ENCODE peak calls at places on chromosomes 12 and 14, in ten cellular contexts. I, P, G, S, U, E, Q, O, D and C are unnamed samples.

GRCh38 chr12:85949253-85949652 is 75.2 kb downstream of the NTS start:
- DNase-seq in D (no peak), P (no peak), I (no peak), G (peak), U (no peak), O (no peak), E (no peak), Q (no peak), S (no peak), C (no peak)

GRCh38 chr12:94644622-94645021 is 5.7 kb downstream of the TMCC3 start:
- DNase-seq in G (no peak), D (no peak), E (no peak), U (no peak), S (peak), O (no peak), Q (no peak), I (peak), P (no peak), C (no peak)

GRCh38 chr14:64937821-64938193 is 4.7 kb downstream of the GPX2 start:
- DNase-seq in I (no peak), U (peak), P (no peak), E (peak), D (no peak), G (no peak), S (no peak), Q (no peak), O (no peak), C (no peak)

GRCh38 chr12:132953163-132953425 is 3.0 kb downstream of the ZNF605 start:
- DNase-seq in S (no peak), P (no peak), O (no peak), I (no peak), Q (no peak), G (no peak), U (no peak), E (peak), D (no peak), C (no peak)

GRCh38 chr14:100409016-100409385 is 85.9 kb downstream of the SLC25A47 start:
- DNase-seq in G (no peak), U (no peak), O (no peak), I (no peak), P (no peak), D (no peak), S (no peak), Q (no peak), E (no peak), C (no peak)

GRCh38 chr12:104603545-104603973 is 146.8 kb downstream of the CHST11 start:
- DNase-seq in G (no peak), Q (no peak), E (no peak), D (no peak), P (no peak), U (no peak), I (no peak), S (no peak), O (no peak), C (no peak)

GRCh38 chr14:100709252-100709955 is 17.3 kb upstream of the DLK1 start:
- DNase-seq in U (peak), G (no peak), I (no peak), S (no peak), Q (peak), E (no peak), D (peak), O (no peak), P (no peak), C (no peak)

GRCh38 chr14:103442288-103442687 is 57.1 kb downstream of the MARK3 start:
- DNase-seq in P (no peak), Q (no peak), E (no peak), I (no peak), D (no peak), U (no peak), O (no peak), S (no peak), G (no peak), C (no peak)

GRCh38 chr14:106845286-106846087 is 1319.1 kb downstream of the TMEM121 start:
- DNase-seq in I (no peak), G (no peak), P (peak), O (peak), S (peak), U (no peak), Q (peak), D (no peak), E (no peak), C (peak)

GRCh38 chr12:6582196-6582595 is 14.1 kb upstream of the NOP2 start:
- DNase-seq in Q (no peak), U (no peak), G (no peak), E (no peak), D (no peak), O (no peak), S (no peak), P (no peak), I (no peak), C (no peak)

GRCh38 chr14:33210304-33210703 is 271.6 kb downstream of the NPAS3 start:
- DNase-seq in E (no peak), G (no peak), S (no peak), Q (no peak), U (peak), D (peak), I (no peak), O (no peak), P (no peak), C (no peak)

GRCh38 chr12:11621797-11622423 is 27.6 kb upstream of the ETV6 start:
- DNase-seq in E (no peak), I (peak), U (no peak), P (peak), S (no peak), D (no peak), G (peak), O (no peak), Q (no peak), C (no peak)

GRCh38 chr12:3150820-3151590 is 73.8 kb downstream of the TSPAN9 start:
- DNase-seq in Q (no peak), D (no peak), P (no peak), O (no peak), U (peak), S (no peak), I (no peak), G (peak), E (no peak), C (no peak)

GRCh38 chr12:4191642-4192041 is 81.9 kb upstream of the CCND2 start:
- DNase-seq in P (no peak), Q (no peak), O (no peak), S (peak), D (no peak), E (no peak), G (no peak), I (no peak), U (no peak), C (peak)

GRCh38 chr12:13097526-13097925 is 5.9 kb downstream of the GSG1 start:
- DNase-seq in P (no peak), O (no peak), Q (peak), S (no peak), I (no peak), E (no peak), U (no peak), G (no peak), D (no peak), C (no peak)

GRCh38 chr14:26068060-26068459 is 529.8 kb downstream of the NOVA1 start:
- DNase-seq in Q (no peak), D (no peak), U (no peak), E (no peak), O (no peak), P (no peak), S (no peak), I (no peak), G (no peak), C (no peak)

GRCh38 chr14:74510211-74510931 is 16.8 kb downstream of the ISCA2 start:
- DNase-seq in G (peak), Q (peak), I (peak), P (no peak), D (no peak), S (no peak), E (no peak), U (peak), O (no peak), C (no peak)

GRCh38 chr14:38721822-38722431 is 381.1 kb downstream of the SEC23A start:
- DNase-seq in Q (peak), U (peak), I (peak), E (no peak), D (no peak), S (peak), P (peak), O (peak), G (peak), C (peak)

GRCh38 chr14:75143761-75144527 is 17.1 kb upstream of the NEK9 start:
- DNase-seq in Q (no peak), O (no peak), D (no peak), S (no peak), E (no peak), P (no peak), U (no peak), G (no peak), I (no peak), C (no peak)

GRCh38 chr12:2958432-2959193 is 584 bp upstream of the TEAD4 start:
- DNase-seq in G (peak), E (no peak), S (no peak), I (peak), P (no peak), U (peak), D (peak), O (peak), Q (peak), C (no peak)

GRCh38 chr12:64580681-64581080 is 29.6 kb upstream of the RASSF3 start:
- DNase-seq in O (no peak), U (no peak), Q (no peak), S (no peak), P (no peak), E (no peak), G (no peak), I (no peak), D (no peak), C (no peak)

GRCh38 chr14:99838555-99839193 is 45.5 kb downstream of the EML1 start:
- DNase-seq in I (no peak), G (peak), U (peak), S (no peak), O (no peak), Q (no peak), P (no peak), D (no peak), E (no peak), C (no peak)

GRCh38 chr14:59691266-59691665 is 114.7 kb upstream of the CCDC175 start:
- DNase-seq in E (no peak), U (no peak), O (no peak), S (no peak), P (no peak), Q (no peak), D (no peak), I (no peak), G (no peak), C (no peak)

GRCh38 chr12:11920231-11920630 is 150.5 kb upstream of the BCL2L14 start:
- DNase-seq in S (no peak), D (no peak), Q (no peak), O (no peak), U (no peak), P (no peak), E (no peak), I (no peak), G (no peak), C (no peak)

GRCh38 chr12:40065636-40066035 is 40.2 kb downstream of the SLC2A13 start:
- DNase-seq in P (no peak), I (no peak), O (no peak), E (no peak), U (no peak), G (no peak), S (no peak), Q (no peak), D (no peak), C (no peak)

GRCh38 chr12:119989619-119990381 is 764 bp downstream of the BICDL1 start:
- DNase-seq in E (peak), G (peak), Q (peak), D (peak), U (peak), I (peak), P (peak), O (peak), S (peak), C (peak)

GRCh38 chr14:68510201-68510600 is 282.7 kb downstream of the ZFP36L1 start:
- DNase-seq in P (no peak), I (no peak), U (peak), Q (peak), S (no peak), E (peak), G (no peak), D (no peak), O (no peak), C (no peak)

GRCh38 chr14:55309761-55310365 is 38.6 kb downstream of the FBXO34 start:
- DNase-seq in Q (no peak), U (no peak), E (no peak), P (no peak), S (no peak), O (no peak), D (no peak), I (no peak), G (no peak), C (no peak)

GRCh38 chr14:87013583-87013982 is 979.4 kb downstream of the GALC start:
- DNase-seq in D (no peak), E (no peak), I (no peak), S (no peak), O (no peak), U (no peak), Q (no peak), P (no peak), G (no peak), C (no peak)

GRCh38 chr14:68589447-68590232 is 203.2 kb downstream of the ZFP36L1 start:
- DNase-seq in I (peak), O (no peak), E (no peak), U (peak), P (no peak), Q (peak), G (no peak), D (no peak), S (no peak), C (no peak)

GRCh38 chr12:87323369-87323768 is 705.8 kb downstream of the C12orf50 start:
- DNase-seq in I (no peak), E (no peak), P (no peak), S (no peak), U (no peak), O (no peak), Q (no peak), G (no peak), D (no peak), C (no peak)

GRCh38 chr12:75564398-75564797 is 53.0 kb upstream of the KRR1 start:
- DNase-seq in E (no peak), I (no peak), O (no peak), D (no peak), P (no peak), G (no peak), U (no peak), Q (no peak), S (no peak), C (no peak)

GRCh38 chr14:55832122-55832911 is 252.3 kb downstream of the KTN1 start:
- DNase-seq in P (no peak), O (no peak), Q (no peak), D (no peak), U (no peak), I (no peak), G (no peak), S (no peak), E (no peak), C (no peak)

GRCh38 chr12:122158700-122159285 is 15.2 kb downstream of the IL31 start:
- DNase-seq in S (no peak), Q (no peak), I (no peak), D (no peak), P (no peak), E (no peak), O (no peak), G (no peak), U (no peak), C (no peak)

GRCh38 chr14:99063620-99064225 is 208.3 kb downstream of the BCL11B start:
- DNase-seq in E (peak), I (no peak), U (no peak), P (no peak), D (no peak), O (no peak), S (no peak), G (peak), Q (no peak), C (no peak)

GRCh38 chr12:25253371-25254068 is 2.8 kb upstream of the KRAS start:
- DNase-seq in P (peak), O (no peak), U (no peak), S (no peak), D (no peak), G (no peak), E (no peak), Q (no peak), I (no peak), C (no peak)

GRCh38 chr14:30389134-30389900 is 169.6 kb upstream of the G2E3 start:
- DNase-seq in O (peak), I (no peak), U (no peak), G (no peak), E (no peak), P (no peak), Q (no peak), S (no peak), D (no peak), C (no peak)

GRCh38 chr12:95820096-95820703 is 29.6 kb upstream of the NTN4 start:
- DNase-seq in G (no peak), O (no peak), U (peak), P (no peak), Q (no peak), S (no peak), I (no peak), D (no peak), E (no peak), C (peak)

GRCh38 chr12:95810411-95810810 is 19.8 kb upstream of the NTN4 start:
- DNase-seq in S (no peak), E (no peak), U (no peak), O (no peak), G (no peak), Q (no peak), P (no peak), I (no peak), D (no peak), C (no peak)

DNA sequence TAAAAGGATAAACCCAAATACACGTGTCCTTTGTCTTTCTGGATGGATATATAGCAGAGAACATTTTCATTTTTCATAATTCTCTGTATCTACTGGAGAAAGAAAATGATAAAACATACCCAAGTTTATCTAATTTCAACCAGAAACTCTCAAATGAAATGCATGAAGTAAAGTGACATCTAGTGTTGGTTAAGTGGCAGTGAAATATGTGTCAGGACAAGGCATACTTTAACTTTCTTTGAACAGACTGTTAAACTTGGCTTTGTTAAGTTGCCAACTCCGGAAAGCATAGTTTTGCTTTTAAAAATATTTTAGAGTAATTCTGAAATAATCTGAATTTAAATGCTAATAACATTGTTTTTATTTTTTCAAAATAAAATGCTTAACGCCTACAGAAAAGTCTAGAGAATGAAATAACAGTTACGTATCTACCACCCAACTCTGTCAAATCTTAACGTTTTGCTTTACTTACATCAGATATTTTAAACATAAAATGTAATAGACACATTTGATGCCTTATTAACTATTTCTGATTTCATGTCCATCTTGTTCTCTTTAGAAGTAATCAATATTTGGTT is 25.2 kb upstream of the NTN4 start:
- DNase-seq in P (peak), I (no peak), D (no peak), O (no peak), Q (no peak), E (no peak), G (no peak), U (no peak), S (peak), C (peak)
- TF ChIP-seq CTCF in P (peak), I (peak), D (peak), O (peak), Q (peak), E (no peak), G (peak), U (peak), S (peak), C (peak)

GRCh38 chr12:97151481-97151880 is 244.4 kb downstream of the NEDD1 start:
- DNase-seq in P (no peak), S (no peak), E (no peak), D (no peak), G (no peak), U (no peak), I (no peak), Q (no peak), O (no peak), C (no peak)

DNA sequence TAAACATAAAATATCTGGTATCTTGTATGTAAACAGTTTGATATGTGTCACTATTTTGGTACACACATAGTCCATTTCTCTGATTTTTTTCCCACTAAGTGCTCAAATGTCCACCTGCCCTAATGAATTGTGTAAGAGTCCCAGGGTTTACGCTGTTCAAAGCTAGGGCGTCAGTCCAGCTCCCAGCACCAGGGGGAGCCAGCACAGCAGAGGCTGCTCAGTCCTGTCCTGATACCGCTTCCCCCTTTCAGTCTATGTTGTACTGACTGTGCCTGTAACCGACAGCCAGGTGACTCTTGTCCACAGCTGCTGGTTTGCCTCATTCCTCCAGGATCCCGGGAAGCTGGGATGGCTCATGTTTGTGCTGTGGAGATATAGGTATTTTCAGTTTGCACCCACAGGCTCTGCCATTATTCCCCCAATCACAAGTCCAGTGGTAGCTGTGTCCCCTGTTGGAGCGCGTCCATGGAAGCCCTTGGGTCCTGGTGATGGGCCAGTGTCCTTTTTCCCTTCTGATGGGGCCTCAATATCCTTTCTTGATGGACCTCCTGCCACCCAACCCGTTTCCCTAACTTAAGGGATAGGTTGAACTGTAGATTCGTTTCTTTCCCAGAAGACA is 242.0 kb downstream of the NEDD1 start:
- DNase-seq in O (peak), D (peak), U (peak), G (peak), E (no peak), P (peak), Q (no peak), I (no peak), S (peak), C (peak)
- TF ChIP-seq CTCF in O (peak), D (peak), U (peak), G (peak), E (no peak), P (peak), Q (no peak), I (peak), S (peak), C (peak)

DNA sequence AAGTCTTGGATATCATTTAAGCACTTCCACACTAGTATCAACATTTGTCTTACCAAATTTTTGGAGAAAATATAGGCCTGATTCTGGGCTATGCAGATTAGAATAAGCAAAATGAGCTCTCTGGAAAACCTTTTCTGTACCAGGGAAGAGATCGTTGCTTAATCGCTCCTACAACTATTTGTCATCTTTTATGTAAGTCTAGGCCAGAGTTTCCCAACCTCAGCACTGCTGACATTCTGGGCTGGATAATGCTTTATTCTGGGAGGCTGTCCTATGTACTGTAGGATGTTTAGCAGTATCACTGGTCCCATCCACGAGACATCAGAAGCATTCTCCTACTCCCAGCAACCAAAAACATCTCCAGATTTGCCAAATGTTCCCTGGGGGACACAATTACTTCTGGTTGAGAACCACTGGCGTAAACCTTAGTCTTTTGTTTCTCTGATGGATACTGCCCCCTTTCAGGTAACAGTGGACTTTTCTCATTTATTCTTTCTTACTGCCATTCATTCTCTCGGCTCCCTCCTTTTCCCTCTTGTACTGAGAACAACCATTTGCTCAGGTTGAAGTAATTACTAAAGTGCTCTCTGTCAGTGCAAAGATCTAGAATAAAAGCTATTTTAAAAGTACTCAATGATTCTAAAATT is 316.9 kb upstream of the E2F7 start:
- DNase-seq in S (no peak), D (no peak), P (no peak), Q (no peak), E (no peak), O (no peak), U (no peak), I (no peak), G (no peak), C (no peak)
- TF ChIP-seq CTCF in S (no peak), D (no peak), P (no peak), Q (no peak), E (no peak), O (no peak), U (no peak), I (no peak), G (peak), C (no peak)

DNA sequence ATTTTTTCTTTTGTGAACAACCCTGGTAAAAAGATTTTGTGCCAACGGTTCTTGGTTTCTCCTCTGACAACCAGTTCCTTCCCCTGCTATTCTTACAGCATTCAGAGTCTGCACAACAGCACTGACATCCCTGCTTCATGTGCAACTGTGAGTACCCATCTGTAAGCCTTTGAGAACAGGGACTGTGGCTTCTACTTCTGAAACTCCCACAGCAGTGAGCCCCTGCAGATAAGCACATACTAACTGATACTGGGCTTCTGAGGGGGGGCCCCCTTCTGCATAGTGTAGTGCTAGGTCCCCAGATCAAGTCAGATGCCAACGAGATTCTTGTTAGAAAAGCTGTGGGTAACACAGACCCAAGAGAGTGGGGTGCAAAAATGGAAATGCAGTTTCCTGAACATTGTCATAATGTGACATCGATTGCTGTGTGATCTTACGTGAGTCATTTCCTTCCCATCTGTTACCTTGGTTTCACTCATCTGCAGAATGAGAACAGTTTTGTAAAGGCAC is 11.1 kb upstream of the NINJ2 start:
- DNase-seq in I (no peak), D (no peak), U (no peak), P (peak), Q (no peak), E (peak), O (no peak), G (no peak), S (peak), C (peak)
- TF ChIP-seq CTCF in I (no peak), D (no peak), U (no peak), P (no peak), Q (no peak), E (no peak), O (no peak), G (no peak), S (no peak), C (no peak)